ENCODE peak calls at places on chromosomes 11 and 22, in five cellular contexts. One of them, this sample, is unnamed.

GRCh38 chr11:65425971-65426838 is 3.6 kb downstream of the NEAT1 start:
- DNase-seq in SK-N-SH: no peak
- DNase-seq in GM12878: no peak
- DNase-seq in HepG2: no peak
- DNase-seq in K562: no peak
- DNase-seq in this sample: no peak

GRCh38 chr11:116871248-116871647 is 33.8 kb upstream of the APOA1 start:
- DNase-seq in SK-N-SH: no peak
- DNase-seq in HepG2: no peak
- DNase-seq in K562: no peak
- DNase-seq in GM12878: no peak
- DNase-seq in this sample: no peak

GRCh38 chr11:69005183-69005630 is 7.8 kb downstream of the MRGPRF start:
- DNase-seq in SK-N-SH: no peak
- DNase-seq in K562: no peak
- DNase-seq in HepG2: no peak
- DNase-seq in GM12878: no peak
- DNase-seq in this sample: no peak

GRCh38 chr11:29025001-29025400 is 916.8 kb downstream of the METTL15 start:
- DNase-seq in HepG2: no peak
- DNase-seq in K562: no peak
- DNase-seq in SK-N-SH: no peak
- DNase-seq in GM12878: no peak
- DNase-seq in this sample: no peak

GRCh38 chr11:19027829-19028595 is 32.5 kb downstream of the MRGPRX2 start:
- DNase-seq in SK-N-SH: no peak
- DNase-seq in K562: no peak
- DNase-seq in GM12878: no peak
- DNase-seq in HepG2: peak; percentile 29
- DNase-seq in this sample: no peak

GRCh38 chr11:120334332-120334731 is 1.9 kb upstream of the ARHGEF12 start:
- DNase-seq in GM12878: no peak
- DNase-seq in K562: no peak
- DNase-seq in SK-N-SH: no peak
- DNase-seq in HepG2: no peak
- DNase-seq in this sample: no peak

GRCh38 chr11:121936781-121937447 is 179.1 kb downstream of the BLID start:
- DNase-seq in GM12878: no peak
- DNase-seq in SK-N-SH: no peak
- DNase-seq in K562: no peak
- DNase-seq in HepG2: no peak
- DNase-seq in this sample: no peak

GRCh38 chr22:25353516-25354445 is 134.3 kb downstream of the CRYBB2 start:
- DNase-seq in K562: no peak
- DNase-seq in SK-N-SH: no peak
- DNase-seq in HepG2: no peak
- DNase-seq in GM12878: no peak
- DNase-seq in this sample: no peak

GRCh38 chr11:128687321-128687720 is 6.6 kb upstream of the FLI1 start:
- DNase-seq in SK-N-SH: peak; percentile 58
- DNase-seq in GM12878: no peak
- DNase-seq in HepG2: no peak
- DNase-seq in K562: no peak
- DNase-seq in this sample: no peak

GRCh38 chr11:2293396-2294339 is 8.1 kb downstream of the C11orf21 start:
- DNase-seq in K562: no peak
- DNase-seq in GM12878: no peak
- DNase-seq in HepG2: no peak
- DNase-seq in SK-N-SH: no peak
- DNase-seq in this sample: no peak

GRCh38 chr22:27063841-27064240 is 406.5 kb downstream of the MIAT start:
- DNase-seq in HepG2: no peak
- DNase-seq in K562: no peak
- DNase-seq in GM12878: no peak
- DNase-seq in SK-N-SH: no peak
- DNase-seq in this sample: no peak

GRCh38 chr11:48154162-48154561 is 62.4 kb upstream of the OR4B1 start:
- DNase-seq in GM12878: no peak
- DNase-seq in K562: no peak
- DNase-seq in SK-N-SH: no peak
- DNase-seq in HepG2: no peak
- DNase-seq in this sample: no peak

GRCh38 chr11:126134461-126135155 is 71.9 kb upstream of the CDON start:
- DNase-seq in HepG2: no peak
- DNase-seq in K562: no peak
- DNase-seq in SK-N-SH: no peak
- DNase-seq in GM12878: no peak
- DNase-seq in this sample: no peak

GRCh38 chr11:6614446-6614845 is 2.4 kb upstream of the TAF10 start:
- DNase-seq in SK-N-SH: no peak
- DNase-seq in GM12878: no peak
- DNase-seq in K562: no peak
- DNase-seq in HepG2: no peak
- DNase-seq in this sample: no peak

GRCh38 chr11:15663778-15664218 is 549.1 kb downstream of the INSC start:
- DNase-seq in GM12878: no peak
- DNase-seq in K562: no peak
- DNase-seq in HepG2: no peak
- DNase-seq in SK-N-SH: no peak
- DNase-seq in this sample: no peak

GRCh38 chr11:45880772-45881570 is 4.5 kb upstream of the MAPK8IP1 start:
- DNase-seq in HepG2: no peak
- DNase-seq in SK-N-SH: peak; percentile 83
- DNase-seq in K562: no peak
- DNase-seq in GM12878: no peak
- DNase-seq in this sample: no peak

GRCh38 chr11:12163181-12163841 is 52.9 kb downstream of the MICAL2 start:
- DNase-seq in SK-N-SH: no peak
- DNase-seq in HepG2: peak; percentile 40
- DNase-seq in K562: no peak
- DNase-seq in GM12878: no peak
- DNase-seq in this sample: no peak

GRCh38 chr11:93525601-93526000 is 17.6 kb downstream of the SMCO4 start:
- DNase-seq in SK-N-SH: no peak
- DNase-seq in K562: peak; percentile 27
- DNase-seq in GM12878: no peak
- DNase-seq in HepG2: no peak
- DNase-seq in this sample: no peak

GRCh38 chr11:72642815-72643511 is 31.3 kb downstream of the PDE2A start:
- DNase-seq in K562: peak; percentile 85
- DNase-seq in HepG2: no peak
- DNase-seq in SK-N-SH: peak; percentile 92
- DNase-seq in GM12878: no peak
- DNase-seq in this sample: peak; percentile 92

GRCh38 chr11:114684636-114685035 is 6.3 kb downstream of the NXPE2 start:
- DNase-seq in K562: no peak
- DNase-seq in GM12878: no peak
- DNase-seq in HepG2: no peak
- DNase-seq in SK-N-SH: no peak
- DNase-seq in this sample: no peak
- H3K27ac ChIP-seq in K562: no peak overlapping the region
- H3K27ac ChIP-seq in GM12878: no peak overlapping the region
- H3K27ac ChIP-seq in HepG2: no peak overlapping the region
- H3K27ac ChIP-seq in SK-N-SH: no peak overlapping the region
- H3K27ac ChIP-seq in this sample: no peak overlapping the region

DNA sequence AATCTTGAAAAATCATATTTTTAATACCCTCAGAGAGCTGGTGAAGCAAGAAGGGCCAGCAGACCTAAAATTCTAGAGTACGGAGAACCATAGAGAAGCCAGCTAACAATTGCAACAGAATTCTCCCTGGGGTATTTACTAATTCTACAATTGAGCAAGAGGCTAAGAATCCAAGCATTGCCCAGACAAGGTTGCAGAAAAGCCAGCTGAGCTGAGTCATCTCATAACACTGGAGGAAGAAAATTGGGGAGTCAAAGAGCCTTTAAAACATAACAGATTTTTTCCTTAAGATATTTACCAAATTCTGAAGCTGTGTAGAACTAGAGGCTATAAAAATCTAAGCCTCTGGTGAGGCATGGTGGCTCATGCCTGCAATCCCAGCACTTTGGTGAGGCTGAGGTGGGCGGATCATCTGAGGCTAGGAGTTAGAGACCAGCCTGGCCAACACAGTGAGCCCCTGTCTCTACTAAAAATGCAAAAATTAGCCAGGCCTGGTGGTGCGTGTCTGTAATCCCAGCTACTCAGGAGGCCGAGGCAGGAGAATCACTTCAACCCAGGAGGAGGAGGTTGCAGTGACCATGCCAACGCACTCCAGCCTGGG is 13.6 kb upstream of the TMEM216 start:
- DNase-seq in K562: no peak
- DNase-seq in SK-N-SH: no peak
- DNase-seq in HepG2: peak; percentile 49
- DNase-seq in GM12878: no peak
- DNase-seq in this sample: no peak
- TF ChIP-seq TAF1 in K562: no peak
- TF ChIP-seq TAF1 in SK-N-SH: no peak
- TF ChIP-seq TAF1 in HepG2: no peak
- TF ChIP-seq TAF1 in GM12878: no peak
- TF ChIP-seq TAF1 in this sample: no peak

GRCh38 chr22:39150848-39151215 is 1.6 kb downstream of the CBX7 start:
- DNase-seq in K562: no peak
- DNase-seq in GM12878: no peak
- DNase-seq in HepG2: no peak
- DNase-seq in SK-N-SH: no peak
- DNase-seq in this sample: no peak

GRCh38 chr22:39153220-39153860 is 860 bp upstream of the CBX7 start:
- DNase-seq in SK-N-SH: no peak
- DNase-seq in K562: no peak
- DNase-seq in HepG2: no peak
- DNase-seq in GM12878: no peak
- DNase-seq in this sample: no peak

GRCh38 chr22:39151329-39151975 is 1.0 kb downstream of the CBX7 start:
- DNase-seq in SK-N-SH: no peak
- DNase-seq in K562: no peak
- DNase-seq in GM12878: no peak
- DNase-seq in HepG2: no peak
- DNase-seq in this sample: no peak

GRCh38 chr22:39152024-39152510 is 413 bp downstream of the CBX7 start:
- DNase-seq in GM12878: no peak
- DNase-seq in HepG2: no peak
- DNase-seq in SK-N-SH: no peak
- DNase-seq in K562: no peak
- DNase-seq in this sample: no peak

GRCh38 chr22:39152511-39153219 is at the start of gene CBX7:
- DNase-seq in K562: peak; percentile 96
- DNase-seq in HepG2: peak; percentile 49
- DNase-seq in SK-N-SH: peak; percentile 94
- DNase-seq in GM12878: peak; percentile 46
- DNase-seq in this sample: no peak
- H3K27ac ChIP-seq in K562: peak within 1 kb of the TSS; percentile 72
- H3K27ac ChIP-seq in HepG2: no peak within 1 kb of the TSS
- H3K27ac ChIP-seq in SK-N-SH: no peak within 1 kb of the TSS
- H3K27ac ChIP-seq in GM12878: peak within 1 kb of the TSS; percentile 73
- H3K27ac ChIP-seq in this sample: no peak within 1 kb of the TSS

DNA sequence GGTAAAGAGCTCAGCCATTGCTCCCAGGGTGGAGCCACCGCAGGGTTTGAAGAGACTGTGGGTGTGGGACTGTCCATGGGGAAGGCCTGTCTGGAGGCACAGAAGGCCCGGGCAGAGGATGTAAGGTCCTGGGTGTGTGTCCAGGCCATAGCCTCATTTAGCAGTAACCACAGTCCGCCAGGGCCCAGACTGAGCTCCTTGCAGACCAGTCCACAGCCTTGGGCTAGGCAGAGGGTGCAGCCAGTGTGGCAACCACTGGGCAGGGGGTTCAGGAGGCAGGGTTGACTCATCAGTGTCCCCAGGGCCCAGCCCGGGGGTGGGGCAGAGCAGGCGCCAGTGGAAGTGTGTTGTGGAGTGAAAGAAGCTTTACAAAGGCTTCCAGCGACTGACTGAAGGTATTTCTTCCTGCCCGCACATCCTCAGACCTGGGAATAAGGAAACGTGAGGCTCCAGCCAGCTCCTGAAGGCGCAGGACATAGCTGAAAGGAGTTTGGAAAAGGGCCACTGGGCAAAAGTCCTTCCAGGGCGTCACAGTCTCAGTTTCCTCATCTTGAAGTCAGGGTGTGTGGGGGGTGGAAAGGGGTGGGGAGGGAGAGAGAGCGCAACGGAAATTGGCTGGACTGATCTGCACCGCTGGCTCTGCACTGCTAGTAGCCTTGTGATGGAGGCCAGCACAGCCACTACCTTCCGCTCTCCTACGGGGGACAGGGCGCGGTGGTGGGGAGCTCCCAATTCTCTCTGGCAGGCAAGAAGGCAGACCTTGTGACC is 27.8 kb upstream of the WNT11 start:
- DNase-seq in K562: peak; percentile 56
- DNase-seq in GM12878: peak; percentile 37
- DNase-seq in HepG2: no peak
- DNase-seq in SK-N-SH: peak; percentile 74
- DNase-seq in this sample: no peak
- TF ChIP-seq TAF1 in K562: no peak
- TF ChIP-seq TAF1 in GM12878: no peak
- TF ChIP-seq TAF1 in HepG2: peak; percentile 3
- TF ChIP-seq TAF1 in SK-N-SH: no peak
- TF ChIP-seq TAF1 in this sample: no peak

GRCh38 chr11:86156397-86156977 is 87.6 kb upstream of the PICALM start:
- DNase-seq in K562: no peak
- DNase-seq in HepG2: no peak
- DNase-seq in SK-N-SH: no peak
- DNase-seq in GM12878: no peak
- DNase-seq in this sample: no peak
- H3K27ac ChIP-seq in K562: peak overlapping the region; percentile 43
- H3K27ac ChIP-seq in HepG2: no peak overlapping the region
- H3K27ac ChIP-seq in SK-N-SH: no peak overlapping the region
- H3K27ac ChIP-seq in GM12878: no peak overlapping the region
- H3K27ac ChIP-seq in this sample: no peak overlapping the region